ENCODE peak calls at places on chromosomes 4 and X, in eight cellular contexts. J is stimulated activated CD8-positive, alpha-beta memory T cell treated with anti-CD3 and anti-CD28 coated beads, Interleukin-15, amount 100 ng/mL, for 48 hours; L is kidney glomerular epithelial cell; G is T47D; P is upper lobe of right lung; E is Peyer's patch; M is OCI-LY7; O is EH. Z is an unnamed sample.

GRCh38 chrX:153059191-153060094 is 3.2 kb downstream of the PNMA3 start:
- DNase-seq in J (no peak), L (no peak), G (no peak), P (no peak), E (no peak), M (no peak), O (no peak), Z (no peak)

GRCh38 chrX:149830192-149830873 is 48.6 kb downstream of the MAGEA9 start:
- DNase-seq in J (no peak), L (peak; percentile 34), G (no peak), P (no peak), E (no peak), M (no peak), O (peak; percentile 22), Z (no peak)

GRCh38 chr4:38691251-38692008 is 27.4 kb downstream of the KLF3 start:
- DNase-seq in J (no peak), L (no peak), G (no peak), P (no peak), E (no peak), M (no peak), O (peak; percentile 74), Z (no peak)

GRCh38 chr4:88672987-88673386 is 24.6 kb downstream of the NAP1L5 start:
- DNase-seq in J (no peak), L (no peak), G (peak; percentile 12), P (no peak), E (no peak), M (peak; percentile 32), O (peak; percentile 39), Z (no peak)

GRCh38 chr4:3525532-3526430 is 6.4 kb downstream of the LRPAP1 start:
- DNase-seq in J (no peak), L (no peak), G (no peak), P (peak; percentile 52), E (no peak), M (no peak), O (no peak), Z (no peak)

GRCh38 chrX:76253432-76253831 is 80.6 kb downstream of the PBDC1 start:
- DNase-seq in J (no peak), L (peak; percentile 0), G (peak; percentile 56), P (no peak), E (no peak), M (peak; percentile 48), O (peak; percentile 56), Z (peak; percentile 30)

GRCh38 chrX:34918856-34919255 is 23.7 kb upstream of the FAM47B start:
- DNase-seq in J (no peak), L (peak; percentile 5), G (peak; percentile 60), P (no peak), E (no peak), M (no peak), O (peak; percentile 70), Z (no peak)

GRCh38 chr4:188372051-188372450 is 232.8 kb downstream of the TRIML1 start:
- DNase-seq in J (no peak), L (no peak), G (peak; percentile 31), P (no peak), E (no peak), M (no peak), O (peak; percentile 5), Z (no peak)

GRCh38 chr4:124753941-124754581 is 41.5 kb upstream of the ANKRD50 start:
- DNase-seq in J (no peak), L (no peak), G (peak; percentile 70), P (peak; percentile 67), E (no peak), M (no peak), O (no peak), Z (no peak)

GRCh38 chrX:70769659-70770232 is 138.8 kb downstream of the TEX11 start:
- DNase-seq in J (no peak), L (peak; percentile 2), G (no peak), P (no peak), E (no peak), M (peak; percentile 10), O (peak; percentile 0), Z (no peak)

GRCh38 chr4:93139118-93139517 is 689.4 kb upstream of the ATOH1 start:
- DNase-seq in J (no peak), L (no peak), G (no peak), P (no peak), E (no peak), M (no peak), O (no peak), Z (no peak)

GRCh38 chr4:123866796-123867195 is 470.2 kb downstream of the SPRY1 start:
- DNase-seq in J (no peak), L (peak; percentile 8), G (no peak), P (no peak), E (no peak), M (no peak), O (peak; percentile 39), Z (no peak)

GRCh38 chrX:154426916-154427792 is 1.3 kb upstream of the ATP6AP1 start:
- DNase-seq in J (no peak), L (no peak), G (no peak), P (no peak), E (no peak), M (no peak), O (peak; percentile 27), Z (no peak)

GRCh38 chr4:48738856-48739255 is 41.2 kb downstream of the FRYL start:
- DNase-seq in J (no peak), L (no peak), G (no peak), P (no peak), E (no peak), M (no peak), O (no peak), Z (no peak)

GRCh38 chr4:83320548-83320947 is 14.1 kb downstream of the HPSE start:
- DNase-seq in J (peak; percentile 15), L (no peak), G (no peak), P (peak; percentile 70), E (no peak), M (no peak), O (peak; percentile 78), Z (peak; percentile 29)

GRCh38 chr4:145154573-145154972 is 25.8 kb downstream of the OTUD4 start:
- DNase-seq in J (no peak), L (no peak), G (peak; percentile 42), P (no peak), E (no peak), M (peak; percentile 51), O (peak; percentile 53), Z (no peak)

GRCh38 chr4:155777971-155778710 is 19.3 kb downstream of the GUCY1B1 start:
- DNase-seq in J (no peak), L (no peak), G (no peak), P (no peak), E (no peak), M (no peak), O (peak; percentile 11), Z (no peak)

GRCh38 chr4:74159397-74159709 is 1.4 kb downstream of the MTHFD2L start:
- DNase-seq in J (no peak), L (no peak), G (no peak), P (no peak), E (no peak), M (no peak), O (no peak), Z (no peak)

GRCh38 chrX:106726485-106727437 is at the start of gene RNF128:
- DNase-seq in J (no peak), L (peak; percentile 12), G (peak; percentile 77), P (peak; percentile 83), E (peak; percentile 84), M (no peak), O (peak; percentile 25), Z (peak; percentile 77)

GRCh38 chr4:189162888-189163287 is 777.8 kb upstream of the FRG1 start:
- DNase-seq in J (no peak), L (no peak), G (no peak), P (no peak), E (no peak), M (no peak), O (no peak), Z (no peak)

GRCh38 chr4:106647451-106647850 is 278.9 kb upstream of the GIMD1 start:
- DNase-seq in J (no peak), L (no peak), G (no peak), P (no peak), E (no peak), M (no peak), O (no peak), Z (no peak)

GRCh38 chrX:72305286-72306084 is at the start of gene CITED1:
- DNase-seq in J (no peak), L (no peak), G (no peak), P (no peak), E (peak; percentile 48), M (no peak), O (peak; percentile 6), Z (no peak)

GRCh38 chrX:124045109-124045508 is 83.6 kb downstream of the STAG2 start:
- DNase-seq in J (no peak), L (no peak), G (no peak), P (no peak), E (no peak), M (no peak), O (no peak), Z (no peak)

GRCh38 chr4:99033956-99034355 is 38.4 kb downstream of the METAP1 start:
- DNase-seq in J (no peak), L (peak; percentile 17), G (no peak), P (no peak), E (no peak), M (no peak), O (peak; percentile 60), Z (no peak)

GRCh38 chrX:109967151-109967550 is 35.8 kb upstream of the TMEM164 start:
- DNase-seq in J (no peak), L (no peak), G (no peak), P (no peak), E (no peak), M (no peak), O (no peak), Z (no peak)

GRCh38 chr4:164716901-164717300 is 37.0 kb upstream of the SMIM31 start:
- DNase-seq in J (no peak), L (no peak), G (peak; percentile 40), P (no peak), E (no peak), M (peak; percentile 4), O (no peak), Z (no peak)

GRCh38 chr4:6873291-6873690 is 36.3 kb upstream of the TBC1D14 start:
- DNase-seq in J (no peak), L (no peak), G (peak; percentile 37), P (no peak), E (no peak), M (no peak), O (peak; percentile 38), Z (no peak)

GRCh38 chr4:16026155-16026761 is 57.6 kb downstream of the PROM1 start:
- DNase-seq in J (no peak), L (peak; percentile 45), G (peak; percentile 63), P (no peak), E (no peak), M (peak; percentile 80), O (peak; percentile 52), Z (peak; percentile 50)

GRCh38 chrX:154091678-154092077 is 5.8 kb downstream of the MECP2 start:
- DNase-seq in J (no peak), L (no peak), G (no peak), P (peak; percentile 76), E (no peak), M (no peak), O (no peak), Z (no peak)

GRCh38 chr4:152304220-152304619 is 231.7 kb downstream of the FBXW7 start:
- DNase-seq in J (no peak), L (no peak), G (no peak), P (no peak), E (no peak), M (no peak), O (peak; percentile 17), Z (no peak)

GRCh38 chrX:12949205-12949926 is 25.5 kb upstream of the TMSB4X start:
- DNase-seq in J (no peak), L (no peak), G (peak; percentile 73), P (no peak), E (no peak), M (no peak), O (peak; percentile 85), Z (no peak)

GRCh38 chrX:789096-789495 is 158.5 kb downstream of the SHOX start:
- DNase-seq in J (no peak), L (no peak), G (no peak), P (no peak), E (no peak), M (no peak), O (no peak), Z (no peak)

GRCh38 chr4:172962564-172963353 is 205.9 kb upstream of the GALNT7 start:
- DNase-seq in J (no peak), L (no peak), G (peak; percentile 82), P (no peak), E (no peak), M (no peak), O (peak; percentile 73), Z (peak; percentile 83)

GRCh38 chr4:7066493-7066892 is 1.4 kb downstream of the GRPEL1 start:
- DNase-seq in J (no peak), L (no peak), G (no peak), P (peak; percentile 31), E (no peak), M (no peak), O (no peak), Z (no peak)